ENCODE peak calls at places on chromosomes 1 and 21, in four cellular contexts. One of them, this sample, is unnamed.
A peak's percentile ranks its signal among the peaks of the same experiment; 100 is the strongest.

GRCh38 chr1:181485276-181486097 is 2.2 kb downstream of the CACNA1E start:
- DNase-seq in B cell: no peak
- DNase-seq in H9: peak; percentile 77
- DNase-seq in choroid plexus epithelial cell: no peak
- DNase-seq in this sample: peak; percentile 83

GRCh38 chr1:2314297-2314802 is 77.0 kb downstream of the MORN1 start:
- DNase-seq in H9: peak; percentile 80
- DNase-seq in choroid plexus epithelial cell: peak; percentile 43
- DNase-seq in B cell: no peak
- DNase-seq in this sample: no peak

GRCh38 chr1:223425550-223425949 is 32.3 kb downstream of the CCDC185 start:
- DNase-seq in B cell: no peak
- DNase-seq in H9: no peak
- DNase-seq in choroid plexus epithelial cell: no peak
- DNase-seq in this sample: no peak

GRCh38 chr1:153683853-153684252 is 5.4 kb downstream of the NPR1 start:
- DNase-seq in choroid plexus epithelial cell: no peak
- DNase-seq in H9: no peak
- DNase-seq in B cell: no peak
- DNase-seq in this sample: no peak

GRCh38 chr1:1244192-1244811 is 2.2 kb downstream of the C1QTNF12 start:
- DNase-seq in B cell: no peak
- DNase-seq in choroid plexus epithelial cell: no peak
- DNase-seq in H9: no peak
- DNase-seq in this sample: no peak

GRCh38 chr1:36479505-36480051 is 3.1 kb downstream of the CSF3R start:
- DNase-seq in choroid plexus epithelial cell: peak; percentile 31
- DNase-seq in B cell: no peak
- DNase-seq in H9: no peak
- DNase-seq in this sample: no peak

GRCh38 chr1:98157524-98158293 is 236.9 kb upstream of the DPYD start:
- DNase-seq in B cell: no peak
- DNase-seq in H9: no peak
- DNase-seq in choroid plexus epithelial cell: peak; percentile 9
- DNase-seq in this sample: no peak

GRCh38 chr1:47505267-47505666 is 67.4 kb downstream of the FOXD2 start:
- DNase-seq in choroid plexus epithelial cell: no peak
- DNase-seq in H9: no peak
- DNase-seq in B cell: no peak
- DNase-seq in this sample: no peak

GRCh38 chr1:92655197-92655801 is 129.6 kb downstream of the EVI5 start:
- DNase-seq in B cell: no peak
- DNase-seq in choroid plexus epithelial cell: peak; percentile 2
- DNase-seq in H9: no peak
- DNase-seq in this sample: no peak

DNA sequence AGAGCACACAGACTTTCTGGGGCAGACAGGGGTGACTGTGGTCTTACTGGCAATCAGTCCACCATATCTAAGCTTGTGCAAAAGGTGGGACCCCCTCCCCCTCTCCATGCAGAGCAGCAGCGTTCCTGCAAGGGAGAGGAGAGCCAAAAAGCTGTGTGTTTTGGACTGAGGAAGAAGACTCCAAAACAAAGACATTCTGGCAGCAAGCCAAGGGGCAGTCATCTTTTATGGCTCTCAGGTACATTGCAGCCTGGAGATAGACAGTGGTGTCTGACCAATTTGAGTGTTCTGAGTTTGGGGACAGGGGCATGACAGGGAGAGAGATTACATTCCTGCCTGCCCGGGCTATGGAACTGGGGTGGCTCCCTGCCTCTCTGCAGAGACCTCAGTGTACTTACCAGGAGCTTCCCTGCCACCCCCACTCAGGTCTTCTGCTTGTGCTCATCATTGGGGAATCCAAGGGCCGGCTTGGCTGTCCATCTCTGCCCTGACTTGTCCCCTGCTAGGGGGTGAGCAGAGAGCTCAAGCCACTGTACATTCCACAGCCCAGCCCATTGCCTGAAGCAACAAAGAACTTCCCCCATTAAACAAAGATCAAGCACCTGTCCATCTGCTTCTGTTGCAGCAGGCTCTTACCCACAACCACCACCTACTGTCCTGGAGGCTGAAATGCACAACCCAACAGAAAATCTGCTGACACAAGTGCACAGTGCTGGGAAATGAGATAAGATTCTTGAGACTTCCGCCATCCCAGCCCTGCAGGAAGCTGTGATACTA is 131.1 kb downstream of the EVI5 start:
- DNase-seq in H9: no peak
- DNase-seq in choroid plexus epithelial cell: peak; percentile 6
- DNase-seq in B cell: no peak
- DNase-seq in this sample: no peak
- TF ChIP-seq CTCF in H9: no peak
- TF ChIP-seq CTCF in choroid plexus epithelial cell: no peak
- TF ChIP-seq CTCF in B cell: no peak
- TF ChIP-seq CTCF in this sample: no peak

GRCh38 chr1:111811891-111812290 is 56.2 kb downstream of the DDX20 start:
- DNase-seq in choroid plexus epithelial cell: no peak
- DNase-seq in B cell: no peak
- DNase-seq in H9: no peak
- DNase-seq in this sample: no peak

GRCh38 chr1:111812306-111812705 is 56.6 kb downstream of the DDX20 start:
- DNase-seq in choroid plexus epithelial cell: no peak
- DNase-seq in B cell: no peak
- DNase-seq in H9: no peak
- DNase-seq in this sample: no peak

GRCh38 chr1:111814305-111814628 is 58.6 kb downstream of the DDX20 start:
- DNase-seq in H9: no peak
- DNase-seq in choroid plexus epithelial cell: no peak
- DNase-seq in B cell: no peak
- DNase-seq in this sample: no peak

GRCh38 chr1:111814642-111815041 is 58.9 kb downstream of the DDX20 start:
- DNase-seq in H9: no peak
- DNase-seq in choroid plexus epithelial cell: no peak
- DNase-seq in B cell: no peak
- DNase-seq in this sample: no peak

DNA sequence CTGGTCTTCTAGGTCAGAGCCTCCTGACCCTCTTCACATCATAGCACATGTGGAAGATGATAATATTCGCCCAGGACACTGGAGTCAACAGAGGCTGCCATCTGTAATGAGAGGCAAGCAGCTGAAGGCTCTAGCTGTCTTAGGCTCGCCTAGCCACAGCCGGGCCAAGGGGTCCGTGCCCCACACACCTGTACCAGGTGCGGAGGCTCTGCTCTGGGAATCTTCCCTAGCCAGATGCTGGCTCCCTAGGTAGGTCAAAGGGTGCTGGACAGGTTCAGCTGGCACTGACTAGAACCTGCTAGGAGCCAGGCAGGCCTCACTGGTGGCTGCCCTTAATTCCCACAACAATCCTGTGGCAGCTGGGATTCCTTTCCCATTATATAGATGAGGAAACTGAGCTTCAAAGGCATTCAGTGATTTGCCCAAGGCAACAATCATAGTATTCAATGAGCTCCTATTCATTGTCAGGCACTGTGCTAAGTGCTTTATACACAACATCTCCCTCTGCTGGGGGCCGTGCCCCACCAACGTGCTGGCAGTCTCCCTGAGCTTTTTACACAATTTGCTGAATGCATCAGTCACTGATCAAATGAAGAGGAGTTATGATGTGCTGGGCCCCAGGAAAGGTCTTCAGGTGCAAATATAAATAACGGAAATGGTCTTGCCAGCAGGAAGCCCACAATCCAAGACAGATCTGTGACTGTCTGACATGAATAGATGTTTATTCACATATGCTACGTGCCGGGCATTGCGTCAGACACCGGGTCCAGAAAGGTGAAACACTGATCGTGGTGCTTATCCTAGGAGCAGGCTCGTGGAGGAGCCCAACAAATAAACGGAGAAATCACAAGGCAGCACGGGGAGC is 58.0 kb downstream of the DDX20 start:
- DNase-seq in choroid plexus epithelial cell: peak; percentile 4
- DNase-seq in H9: no peak
- DNase-seq in B cell: no peak
- DNase-seq in this sample: no peak
- TF ChIP-seq CTCF in choroid plexus epithelial cell: peak; percentile 11
- TF ChIP-seq CTCF in H9: peak; percentile 39
- TF ChIP-seq CTCF in B cell: no peak
- TF ChIP-seq CTCF in this sample: no peak

GRCh38 chr21:31509108-31510017 is 150.1 kb upstream of the SOD1 start:
- DNase-seq in H9: peak; percentile 78
- DNase-seq in B cell: no peak
- DNase-seq in choroid plexus epithelial cell: peak; percentile 73
- DNase-seq in this sample: no peak
- TF ChIP-seq CTCF in H9: peak; percentile 72
- TF ChIP-seq CTCF in B cell: peak; percentile 45
- TF ChIP-seq CTCF in choroid plexus epithelial cell: peak; percentile 64
- TF ChIP-seq CTCF in this sample: peak; percentile 17

GRCh38 chr1:15760520-15761211 is 2.1 kb downstream of the FBLIM1 start:
- DNase-seq in H9: peak; percentile 54
- DNase-seq in choroid plexus epithelial cell: peak; percentile 80
- DNase-seq in B cell: no peak
- DNase-seq in this sample: peak; percentile 36
- TF ChIP-seq CTCF in H9: no peak
- TF ChIP-seq CTCF in choroid plexus epithelial cell: no peak
- TF ChIP-seq CTCF in B cell: no peak
- TF ChIP-seq CTCF in this sample: no peak

GRCh38 chr21:26307640-26308039 is 137.1 kb upstream of the APP start:
- DNase-seq in B cell: no peak
- DNase-seq in choroid plexus epithelial cell: no peak
- DNase-seq in H9: no peak
- DNase-seq in this sample: no peak
- TF ChIP-seq CTCF in B cell: no peak
- TF ChIP-seq CTCF in choroid plexus epithelial cell: no peak
- TF ChIP-seq CTCF in H9: no peak
- TF ChIP-seq CTCF in this sample: no peak

GRCh38 chr1:237509748-237510147 is 381.0 kb downstream of the ZP4 start:
- DNase-seq in B cell: no peak
- DNase-seq in choroid plexus epithelial cell: no peak
- DNase-seq in H9: no peak
- DNase-seq in this sample: no peak

GRCh38 chr1:237503292-237503691 is 387.4 kb downstream of the ZP4 start:
- DNase-seq in choroid plexus epithelial cell: no peak
- DNase-seq in B cell: no peak
- DNase-seq in H9: no peak
- DNase-seq in this sample: no peak

DNA sequence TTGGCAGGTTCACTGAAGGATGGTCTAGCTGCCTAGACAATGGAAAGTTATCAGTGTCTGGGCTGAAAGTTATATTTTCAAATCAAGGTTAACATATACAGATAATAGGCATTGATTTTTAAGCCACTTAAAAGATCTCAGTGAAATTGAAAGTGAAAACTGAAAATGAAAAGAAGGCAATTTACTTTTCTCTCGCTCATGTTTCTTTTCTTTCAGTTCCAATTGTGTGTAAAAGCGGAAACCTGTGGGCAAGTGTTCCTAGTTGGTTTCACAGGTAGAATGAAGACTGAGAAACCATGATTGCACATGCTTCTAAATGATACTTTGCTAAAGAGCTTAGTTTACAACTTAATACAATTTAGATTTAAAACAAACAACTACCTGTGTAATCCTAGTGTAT is 383.7 kb downstream of the ZP4 start:
- DNase-seq in H9: no peak
- DNase-seq in choroid plexus epithelial cell: no peak
- DNase-seq in B cell: no peak
- DNase-seq in this sample: peak; percentile 16
- TF ChIP-seq CTCF in H9: no peak
- TF ChIP-seq CTCF in choroid plexus epithelial cell: no peak
- TF ChIP-seq CTCF in B cell: no peak
- TF ChIP-seq CTCF in this sample: no peak

GRCh38 chr1:207420109-207420508 is 34.0 kb upstream of the CR2 start:
- DNase-seq in B cell: no peak
- DNase-seq in H9: no peak
- DNase-seq in choroid plexus epithelial cell: no peak
- DNase-seq in this sample: no peak

GRCh38 chr1:207424570-207425131 is 29.5 kb upstream of the CR2 start:
- DNase-seq in H9: no peak
- DNase-seq in B cell: peak; percentile 69
- DNase-seq in choroid plexus epithelial cell: no peak
- DNase-seq in this sample: no peak

GRCh38 chr1:207427832-207428231 is 26.3 kb upstream of the CR2 start:
- DNase-seq in choroid plexus epithelial cell: no peak
- DNase-seq in H9: no peak
- DNase-seq in B cell: no peak
- DNase-seq in this sample: no peak

GRCh38 chr1:207421078-207421477 is 33.0 kb upstream of the CR2 start:
- DNase-seq in B cell: no peak
- DNase-seq in H9: no peak
- DNase-seq in choroid plexus epithelial cell: no peak
- DNase-seq in this sample: no peak

GRCh38 chr1:207423560-207424292 is 30.4 kb upstream of the CR2 start:
- DNase-seq in H9: peak; percentile 69
- DNase-seq in B cell: no peak
- DNase-seq in choroid plexus epithelial cell: no peak
- DNase-seq in this sample: no peak
- TF ChIP-seq CTCF in H9: peak; percentile 38
- TF ChIP-seq CTCF in B cell: no peak
- TF ChIP-seq CTCF in choroid plexus epithelial cell: no peak
- TF ChIP-seq CTCF in this sample: peak; percentile 39

GRCh38 chr1:26848947-26849774 is 13.8 kb upstream of the SFN start:
- DNase-seq in H9: no peak
- DNase-seq in choroid plexus epithelial cell: peak; percentile 41
- DNase-seq in B cell: no peak
- DNase-seq in this sample: no peak

GRCh38 chr1:26853156-26853555 is 9.8 kb upstream of the SFN start:
- DNase-seq in H9: peak; percentile 84
- DNase-seq in B cell: peak; percentile 87
- DNase-seq in choroid plexus epithelial cell: peak; percentile 82
- DNase-seq in this sample: peak; percentile 84

GRCh38 chr1:26853600-26853999 is 9.3 kb upstream of the SFN start:
- DNase-seq in choroid plexus epithelial cell: no peak
- DNase-seq in H9: no peak
- DNase-seq in B cell: no peak
- DNase-seq in this sample: no peak

GRCh38 chr1:26852701-26853100 is 10.2 kb upstream of the SFN start:
- DNase-seq in choroid plexus epithelial cell: no peak
- DNase-seq in H9: no peak
- DNase-seq in B cell: no peak
- DNase-seq in this sample: no peak

GRCh38 chr1:26851106-26851684 is 11.8 kb upstream of the SFN start:
- DNase-seq in B cell: no peak
- DNase-seq in H9: no peak
- DNase-seq in choroid plexus epithelial cell: no peak
- DNase-seq in this sample: no peak
- TF ChIP-seq CTCF in B cell: no peak
- TF ChIP-seq CTCF in H9: peak; percentile 29
- TF ChIP-seq CTCF in choroid plexus epithelial cell: peak; percentile 31
- TF ChIP-seq CTCF in this sample: no peak

GRCh38 chr1:231966983-231967382 is 340.4 kb downstream of the DISC1 start:
- DNase-seq in choroid plexus epithelial cell: no peak
- DNase-seq in B cell: no peak
- DNase-seq in H9: no peak
- DNase-seq in this sample: no peak
- TF ChIP-seq CTCF in choroid plexus epithelial cell: no peak
- TF ChIP-seq CTCF in B cell: no peak
- TF ChIP-seq CTCF in H9: peak; percentile 55
- TF ChIP-seq CTCF in this sample: no peak